ENCODE peak calls at places on chromosomes 5 and 9, in four cellular contexts. Q is lower lobe of right lung, U is neuronal stem cell, I is lung. B is an unnamed sample.

GRCh38 chr5:11311731-11312130 is 550.7 kb upstream of the DAP start:
- DNase-seq in Q (no peak), U (no peak), I (no peak), B (no peak)

GRCh38 chr5:179766021-179766725 is 27.6 kb upstream of the LTC4S start:
- DNase-seq in Q (no peak), U (no peak), I (no peak), B (no peak)

GRCh38 chr5:31534527-31535046 is 2.5 kb downstream of the C5orf22 start:
- DNase-seq in Q (no peak), U (no peak), I (no peak), B (no peak)

GRCh38 chr5:102651466-102651865 is 103.6 kb upstream of the PAM start:
- DNase-seq in Q (no peak), U (no peak), I (no peak), B (no peak)

GRCh38 chr5:113489299-113489698 is 1.0 kb upstream of the MCC start:
- DNase-seq in Q (no peak), U (no peak), I (peak), B (peak)

GRCh38 chr5:69242215-69242927 is 7.7 kb downstream of the CDK7 start:
- DNase-seq in Q (no peak), U (no peak), I (no peak), B (no peak)

GRCh38 chr5:61409568-61409967 is 77.5 kb downstream of the ZSWIM6 start:
- DNase-seq in Q (no peak), U (no peak), I (no peak), B (no peak)

GRCh38 chr9:125380406-125380805 is 118.8 kb downstream of the GAPVD1 start:
- DNase-seq in Q (peak), U (no peak), I (no peak), B (no peak)

GRCh38 chr9:125438506-125439433 is 177.1 kb downstream of the GAPVD1 start:
- DNase-seq in Q (no peak), U (no peak), I (no peak), B (no peak)

GRCh38 chr5:74641778-74642542 is 1.4 kb upstream of the ENC1 start:
- DNase-seq in Q (peak), U (peak), I (peak), B (peak)

GRCh38 chr5:73454379-73455036 is 5.9 kb upstream of the FOXD1 start:
- DNase-seq in Q (no peak), U (no peak), I (peak), B (peak)

GRCh38 chr5:133877351-133878235 is 90.8 kb downstream of the C5orf15 start:
- DNase-seq in Q (no peak), U (no peak), I (no peak), B (no peak)

DNA sequence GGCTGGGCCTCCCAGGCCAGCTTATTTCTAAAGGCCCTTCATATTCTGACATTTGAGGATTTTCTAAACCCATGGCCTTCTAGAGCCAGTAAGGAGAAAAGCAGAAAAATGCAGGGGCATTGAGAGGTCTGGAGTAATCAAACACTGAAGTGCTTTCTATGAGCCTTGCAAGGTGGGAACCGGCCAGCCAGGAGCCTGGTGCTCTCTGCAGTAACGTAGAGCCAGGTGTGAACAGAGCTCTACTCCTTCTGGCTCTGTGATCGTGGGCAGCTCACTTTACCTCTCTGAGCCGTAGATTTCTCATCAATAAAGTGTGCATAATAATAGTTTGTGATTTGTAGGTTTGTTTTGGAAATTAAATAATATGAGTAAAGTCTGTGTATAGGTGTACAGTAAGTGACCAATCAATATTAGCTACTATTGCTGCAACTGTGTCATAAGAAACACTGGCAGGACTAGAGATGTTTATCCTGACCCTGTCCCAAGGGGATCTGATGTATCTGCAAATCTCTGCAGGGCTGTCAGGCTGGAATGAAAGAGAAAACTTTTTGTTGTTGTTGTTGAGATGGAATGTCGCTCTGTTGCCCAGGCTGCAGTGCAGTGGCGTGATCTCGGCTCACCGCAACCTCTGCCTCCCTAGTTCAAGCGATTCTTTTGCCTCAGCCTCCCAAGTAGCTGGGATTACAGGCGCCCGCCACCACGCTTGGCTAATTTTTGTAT is 2.7 kb downstream of the SYNPO start:
- DNase-seq in Q (no peak), U (no peak), I (no peak), B (no peak)
- H3K4me3 ChIP-seq in Q (peak), U (no peak), I (no peak), B (no peak)

DNA sequence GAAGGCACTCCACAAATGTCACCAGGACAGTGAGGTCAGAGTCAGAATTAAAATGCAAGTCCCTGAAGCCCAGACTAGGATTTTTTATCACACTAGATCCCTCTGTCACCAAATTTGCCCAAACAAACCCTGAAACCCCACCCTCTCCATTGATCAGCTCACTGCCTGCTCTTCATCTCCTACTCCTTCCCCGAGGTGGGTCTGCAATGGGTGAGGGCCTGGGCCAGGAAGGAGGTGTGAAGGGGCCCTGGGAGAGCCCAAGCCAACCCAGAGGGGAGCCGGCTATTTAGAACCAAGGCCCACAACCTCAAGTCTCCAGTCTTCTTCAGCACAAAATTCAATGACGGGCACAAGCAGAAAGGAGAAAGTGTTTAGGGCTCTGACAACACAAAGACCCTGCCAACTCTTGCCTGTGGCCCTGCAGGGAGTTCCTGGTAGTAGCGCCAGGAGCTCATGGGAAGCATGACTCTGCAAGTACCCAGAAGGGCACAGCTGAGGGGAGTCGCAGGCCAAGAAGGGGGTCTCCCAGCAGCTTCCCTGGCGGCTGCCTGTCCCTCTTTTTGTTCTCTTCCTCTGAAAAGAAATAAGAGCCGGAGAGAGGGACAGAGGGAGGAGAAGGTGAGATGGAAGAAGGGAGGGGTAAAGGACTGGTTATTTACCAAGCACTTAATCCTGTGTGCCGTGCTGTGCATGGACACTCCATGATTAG is 5.5 kb downstream of the FOXI1 start:
- DNase-seq in Q (no peak), U (no peak), I (no peak), B (no peak)
- H3K4me3 ChIP-seq in Q (no peak), U (no peak), I (no peak), B (no peak)

GRCh38 chr9:9924369-9924768 is 688.4 kb downstream of the PTPRD start:
- DNase-seq in Q (no peak), U (no peak), I (no peak), B (peak)
- H3K4me3 ChIP-seq in Q (no peak), U (no peak), I (no peak), B (no peak)

GRCh38 chr5:152061095-152061494 is 136.4 kb upstream of the GLRA1 start:
- DNase-seq in Q (no peak), U (no peak), I (no peak), B (no peak)
- H3K4me3 ChIP-seq in Q (no peak), U (no peak), I (no peak), B (no peak)

GRCh38 chr9:123998970-123999621 is 12.5 kb upstream of the LHX2 start:
- DNase-seq in Q (no peak), U (peak), I (no peak), B (no peak)
- H3K4me3 ChIP-seq in Q (peak), U (peak), I (no peak), B (peak)

GRCh38 chr9:98652741-98653140 is 56.0 kb downstream of the GABBR2 start:
- DNase-seq in Q (no peak), U (no peak), I (no peak), B (no peak)

GRCh38 chr9:98657897-98658296 is 50.8 kb downstream of the GABBR2 start:
- DNase-seq in Q (no peak), U (no peak), I (no peak), B (no peak)

GRCh38 chr9:98658965-98659364 is 49.8 kb downstream of the GABBR2 start:
- DNase-seq in Q (no peak), U (no peak), I (no peak), B (no peak)

GRCh38 chr9:98654247-98654646 is 54.5 kb downstream of the GABBR2 start:
- DNase-seq in Q (no peak), U (no peak), I (no peak), B (no peak)

DNA sequence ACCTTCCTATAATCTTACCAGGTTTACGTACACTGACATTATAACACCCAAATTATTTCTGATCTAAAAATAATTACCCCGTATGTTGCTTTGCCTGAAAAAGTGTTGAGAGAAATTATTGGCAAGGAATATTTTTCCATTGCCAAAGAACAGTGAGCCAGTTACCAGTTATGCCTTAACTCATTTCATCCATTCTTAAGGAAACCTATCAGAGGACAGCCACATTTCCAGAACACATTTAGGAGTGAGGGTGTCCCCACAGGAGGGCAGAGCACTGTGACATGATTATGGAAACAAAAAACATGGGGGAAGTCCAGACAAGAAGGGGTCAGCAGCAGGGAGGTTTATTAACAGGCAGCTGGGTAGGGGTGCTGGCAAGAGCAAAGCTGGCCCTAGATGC is 52.2 kb downstream of the GABBR2 start:
- DNase-seq in Q (no peak), U (no peak), I (no peak), B (no peak)
- H3K4me3 ChIP-seq in Q (no peak), U (no peak), I (no peak), B (no peak)